ENCODE peak calls at places on chromosomes 6 and 20, in six cellular contexts. N is activated CD4-positive, alpha-beta T cell treated with anti-CD3 and anti-CD28 coated beads, Interleukin-2, amount 50 U/mL, for 48 hours; Z is H54; E is HS-5; V is HL-60; X is neural crest cell. Q is an unnamed sample.

GRCh38 chr6:148291876-148292275 is 50.8 kb upstream of the SASH1 start:
- DNase-seq in N (no peak), Z (no peak), E (no peak), V (no peak), X (no peak), Q (no peak)

GRCh38 chr20:51469578-51470520 is 72.7 kb downstream of the NFATC2 start:
- DNase-seq in N (no peak), Z (no peak), E (no peak), V (no peak), X (no peak), Q (no peak)

GRCh38 chr6:7920425-7920824 is 9.8 kb upstream of the TXNDC5 start:
- DNase-seq in N (peak), Z (no peak), E (no peak), V (no peak), X (no peak), Q (no peak)

GRCh38 chr6:106733386-106733785 is 104.0 kb downstream of the QRSL1 start:
- DNase-seq in N (no peak), Z (no peak), E (no peak), V (no peak), X (no peak), Q (no peak)

GRCh38 chr6:140051521-140052455 is 677.3 kb upstream of the CITED2 start:
- DNase-seq in N (no peak), Z (no peak), E (peak), V (no peak), X (no peak), Q (peak)

GRCh38 chr6:170116643-170117042 is 174.2 kb downstream of the DLL1 start:
- DNase-seq in N (no peak), Z (no peak), E (no peak), V (no peak), X (no peak), Q (peak)

GRCh38 chr20:11296951-11297350 is 620.7 kb upstream of the BTBD3 start:
- DNase-seq in N (no peak), Z (no peak), E (no peak), V (no peak), X (no peak), Q (no peak)

GRCh38 chr20:56630086-56630493 is 984 bp downstream of the TFAP2C start:
- DNase-seq in N (no peak), Z (peak), E (no peak), V (peak), X (peak), Q (no peak)

GRCh38 chr6:148593130-148593812 is 153.6 kb upstream of the UST start:
- DNase-seq in N (no peak), Z (no peak), E (no peak), V (no peak), X (no peak), Q (no peak)

GRCh38 chr6:152206072-152206818 is 398.8 kb downstream of the ESR1 start:
- DNase-seq in N (peak), Z (no peak), E (no peak), V (no peak), X (peak), Q (no peak)

GRCh38 chr6:166097914-166098522 is 69.6 kb downstream of the TBXT start:
- DNase-seq in N (peak), Z (peak), E (no peak), V (peak), X (peak), Q (peak)

GRCh38 chr20:35171753-35172433 is at the start of gene PROCR:
- DNase-seq in N (peak), Z (peak), E (peak), V (peak), X (no peak), Q (peak)

GRCh38 chr6:17280552-17281090 is 540 bp upstream of the RBM24 start:
- DNase-seq in N (no peak), Z (no peak), E (no peak), V (no peak), X (peak), Q (peak)

GRCh38 chr20:20130399-20130798 is 78.1 kb downstream of the CFAP61 start:
- DNase-seq in N (no peak), Z (no peak), E (peak), V (peak), X (no peak), Q (no peak)

GRCh38 chr20:401682-402495 is 6.2 kb upstream of the RBCK1 start:
- DNase-seq in N (no peak), Z (no peak), E (peak), V (peak), X (no peak), Q (no peak)

GRCh38 chr6:10112871-10113584 is 301.8 kb downstream of the TFAP2A start:
- DNase-seq in N (no peak), Z (no peak), E (no peak), V (no peak), X (no peak), Q (no peak)

GRCh38 chr6:44735631-44735963 is 348.1 kb downstream of the CDC5L start:
- DNase-seq in N (peak), Z (no peak), E (no peak), V (no peak), X (no peak), Q (peak)

GRCh38 chr6:98324406-98324930 is 509.9 kb upstream of the POU3F2 start:
- DNase-seq in N (no peak), Z (no peak), E (no peak), V (no peak), X (no peak), Q (no peak)

GRCh38 chr6:26172496-26172958 is 85.3 kb downstream of the HFE start:
- DNase-seq in N (no peak), Z (no peak), E (no peak), V (peak), X (no peak), Q (peak)

Q was measured in SJSA1.